ENCODE peak calls at places on chromosome 17, in ten cellular contexts. Y is heart left ventricle, H is RWPE1, K is sigmoid colon, L is WTC11, Z is adrenal gland, R is choroid plexus epithelial cell, J is bronchial epithelial cell, P is B cell, M is mesothelial cell of epicardium. T is an unnamed sample.

GRCh38 chr17:79042421-79043190 is 18.6 kb downstream of the C1QTNF1 start:
- DNase-seq in Z (peak; percentile 82), Y (peak; percentile 83), H (peak; percentile 75), M (peak; percentile 56), R (peak; percentile 73), K (peak; percentile 83), L (peak; percentile 90), P (peak; percentile 72), J (peak; percentile 55), T (peak; percentile 89)

GRCh38 chr17:82407255-82407654 is 10.9 kb upstream of the HEXD start:
- DNase-seq in L (no peak), Z (no peak), M (no peak), K (no peak), R (no peak), H (no peak), J (peak; percentile 18), P (no peak), Y (no peak), T (no peak)

GRCh38 chr17:34377078-34377823 is 14.2 kb upstream of the CCL1 start:
- DNase-seq in Z (no peak), Y (no peak), P (no peak), R (no peak), J (no peak), K (no peak), H (no peak), L (no peak), M (no peak), T (no peak)

GRCh38 chr17:4601326-4601725 is 17.0 kb downstream of the SMTNL2 start:
- DNase-seq in Z (no peak), K (no peak), P (no peak), R (no peak), M (no peak), Y (no peak), H (no peak), L (no peak), J (no peak), T (no peak)

GRCh38 chr17:29930399-29931010 is 477 bp upstream of the SSH2 start:
- DNase-seq in Z (no peak), P (no peak), H (no peak), R (peak; percentile 69), J (peak; percentile 16), L (no peak), K (no peak), Y (no peak), M (no peak), T (no peak)

GRCh38 chr17:73474370-73474988 is 162.7 kb upstream of the CDC42EP4 start:
- DNase-seq in M (peak; percentile 79), P (no peak), L (no peak), Y (peak; percentile 88), K (peak; percentile 73), H (peak; percentile 85), Z (peak; percentile 74), R (peak; percentile 86), J (peak; percentile 80), T (peak; percentile 75)

GRCh38 chr17:51641999-51642398 is 381.7 kb downstream of the UTP18 start:
- DNase-seq in Z (no peak), P (no peak), K (no peak), Y (no peak), M (no peak), R (no peak), L (no peak), H (no peak), J (no peak), T (no peak)

GRCh38 chr17:67716405-67716798 is 1.3 kb upstream of the NOL11 start:
- DNase-seq in Y (no peak), R (no peak), L (no peak), P (no peak), K (no peak), M (no peak), Z (no peak), J (no peak), H (no peak), T (no peak)

GRCh38 chr17:61904094-61904710 is 23.6 kb downstream of the INTS2 start:
- DNase-seq in Z (no peak), R (no peak), K (no peak), L (no peak), Y (no peak), J (no peak), M (no peak), H (no peak), P (peak; percentile 42), T (no peak)

GRCh38 chr17:66304304-66305174 is 2.1 kb downstream of the PRKCA start:
- DNase-seq in R (peak; percentile 39), J (no peak), Z (no peak), Y (no peak), L (peak; percentile 52), K (no peak), P (no peak), M (no peak), H (no peak), T (no peak)

GRCh38 chr17:6509295-6509771 is 47.0 kb downstream of the PITPNM3 start:
- DNase-seq in P (no peak), J (no peak), Y (no peak), M (no peak), Z (no peak), K (peak; percentile 55), R (peak; percentile 37), H (no peak), L (no peak), T (peak; percentile 52)

DNA sequence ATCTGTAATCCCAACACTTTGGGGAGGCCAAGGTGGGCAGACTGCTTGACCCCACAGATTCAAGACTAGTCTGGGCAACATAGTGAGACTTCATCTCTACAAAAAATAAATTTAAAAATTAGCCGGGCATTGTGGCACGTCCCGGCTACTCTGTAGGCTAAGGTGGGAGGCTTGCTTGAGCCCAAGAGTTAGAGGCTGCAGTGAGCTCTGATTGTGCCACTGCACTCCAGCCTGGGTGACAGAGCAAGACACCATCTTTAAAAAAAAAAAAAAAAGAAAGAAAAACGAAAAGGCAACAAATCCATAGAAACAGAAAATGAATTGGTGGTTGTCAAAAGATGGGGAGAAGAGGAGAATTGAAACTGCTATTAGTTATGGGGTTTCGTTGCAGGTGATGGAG is 27.7 kb downstream of the NCOR1 start:
- DNase-seq in J (no peak), H (no peak), L (no peak), Y (no peak), R (no peak), Z (no peak), M (no peak), P (no peak), K (no peak), T (no peak)
- TF ChIP-seq CTCF in J (no peak), H (no peak), L (no peak), Y (no peak), R (no peak), Z (no peak), M (no peak), P (no peak), K (no peak), T (no peak)

GRCh38 chr17:56833812-56834379 is at the start of the genes C17orf67 and DGKE:
- DNase-seq in M (peak; percentile 98), L (peak; percentile 98), Z (peak; percentile 100), J (peak; percentile 77), K (peak; percentile 99), H (peak; percentile 96), P (peak; percentile 97), R (peak; percentile 96), Y (peak; percentile 99), T (peak; percentile 99)

GRCh38 chr17:56832446-56832845 is 1.3 kb downstream of the C17orf67 start:
- DNase-seq in R (no peak), M (no peak), K (no peak), Y (no peak), H (no peak), L (no peak), Z (no peak), J (no peak), P (no peak), T (no peak)

GRCh38 chr17:56833023-56833811 is 503 bp downstream of the C17orf67 start:
- DNase-seq in J (peak; percentile 63), L (peak; percentile 74), P (peak; percentile 84), Y (peak; percentile 79), M (peak; percentile 65), H (peak; percentile 68), R (peak; percentile 58), Z (peak; percentile 54), K (peak; percentile 77), T (peak; percentile 80)

GRCh38 chr17:56835259-56835575 is 1.3 kb downstream of the DGKE start:
- DNase-seq in L (no peak), K (no peak), R (no peak), H (no peak), J (no peak), Y (no peak), M (no peak), P (no peak), Z (no peak), T (no peak)

DNA sequence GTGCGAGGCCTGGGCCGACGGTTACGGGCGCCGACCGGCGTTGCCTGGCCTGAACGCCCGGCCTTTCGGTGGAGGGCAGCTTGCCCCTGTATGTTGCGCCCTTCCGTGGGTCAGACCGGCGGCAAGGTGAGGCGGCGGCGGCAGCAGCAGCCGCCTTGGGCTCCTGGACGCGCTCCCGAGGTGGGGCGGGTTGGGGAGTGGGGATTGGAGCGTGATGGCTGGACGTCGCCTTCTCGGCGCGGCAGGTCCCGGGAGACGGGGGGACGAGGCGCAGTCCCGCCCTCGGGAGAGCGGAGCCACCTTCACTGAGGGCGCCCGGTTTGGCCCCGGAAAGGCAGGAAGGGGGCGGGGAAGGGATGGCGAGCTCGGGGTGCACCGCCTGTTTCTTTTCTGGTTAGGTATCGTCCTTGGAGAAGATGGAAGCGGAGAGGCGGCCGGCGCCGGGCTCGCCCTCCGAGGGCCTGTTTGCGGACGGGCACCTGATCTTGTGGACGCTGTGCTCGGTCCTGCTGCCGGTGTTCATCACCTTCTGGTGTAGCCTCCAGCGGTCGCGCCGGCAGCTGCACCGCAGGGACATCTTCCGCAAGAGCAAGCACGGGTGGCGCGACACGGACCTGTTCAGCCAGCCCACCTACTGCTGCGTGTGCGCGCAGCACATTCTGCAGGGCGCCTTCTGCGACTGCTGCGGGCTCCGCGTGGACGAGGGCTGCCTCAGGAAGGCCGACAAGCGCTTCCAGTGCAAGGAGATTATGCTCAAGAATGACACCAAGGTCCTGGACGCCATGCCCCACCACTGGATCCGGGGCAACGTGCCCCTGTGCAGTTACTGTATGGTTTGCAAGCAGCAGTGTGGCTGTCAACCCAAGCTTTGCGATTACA is 668 bp downstream of the DGKE start:
- DNase-seq in J (peak; percentile 26), H (peak; percentile 32), L (peak; percentile 62), K (peak; percentile 76), M (peak; percentile 65), R (peak; percentile 13), Z (peak; percentile 54), P (peak; percentile 58), Y (peak; percentile 80), T (peak; percentile 79)
- TF ChIP-seq CTCF in J (no peak), H (peak; percentile 28), L (no peak), K (no peak), M (peak; percentile 12), R (no peak), Z (no peak), P (peak; percentile 28), Y (no peak), T (peak; percentile 21)

GRCh38 chr17:28860363-28860808 is 5.6 kb downstream of the ERAL1 start:
- DNase-seq in M (no peak), R (no peak), P (no peak), J (no peak), L (no peak), Y (peak; percentile 20), H (no peak), Z (no peak), K (no peak), T (no peak)
- TF ChIP-seq CTCF in M (no peak), R (no peak), P (no peak), J (no peak), L (no peak), Y (no peak), H (no peak), Z (no peak), K (no peak), T (no peak)

DNA sequence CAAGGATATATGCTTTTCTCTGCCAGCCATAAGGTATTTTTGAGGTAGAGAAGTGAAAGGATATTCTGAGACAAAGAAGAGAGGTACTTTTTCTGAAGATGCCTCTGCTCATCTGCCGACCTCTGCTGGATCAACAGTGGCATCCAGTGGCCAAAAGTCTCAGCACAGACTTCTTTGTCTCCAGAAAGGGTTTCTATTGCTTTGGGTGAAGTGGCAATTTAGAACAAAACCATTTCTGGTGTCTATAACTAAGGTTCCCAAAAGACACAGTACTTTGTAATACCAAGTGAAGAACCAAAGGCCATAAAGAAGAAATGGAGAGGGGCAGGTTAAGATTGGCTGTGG is 155.2 kb upstream of the C17orf78 start:
- DNase-seq in L (peak; percentile 41), R (peak; percentile 75), M (no peak), H (no peak), P (no peak), K (no peak), Y (no peak), J (peak; percentile 8), Z (no peak), T (no peak)
- TF ChIP-seq CTCF in L (no peak), R (peak; percentile 84), M (no peak), H (no peak), P (peak; percentile 19), K (peak; percentile 19), Y (no peak), J (peak; percentile 43), Z (no peak), T (no peak)

T was measured in upper lobe of right lung.